ENCODE peak calls at places on chromosomes 12 and 14, in five cellular contexts. L, Z, E, S and D are unnamed samples.

GRCh38 chr14:96252323-96253052 is 3.5 kb upstream of the BDKRB1 start:
- DNase-seq in L (no peak), Z (no peak), E (no peak), S (no peak), D (peak)

GRCh38 chr12:115672506-115673080 is 604.9 kb downstream of the MED13L start:
- DNase-seq in L (no peak), Z (peak), E (no peak), S (no peak), D (no peak)

GRCh38 chr12:5246196-5246595 is 185.7 kb upstream of the NTF3 start:
- DNase-seq in L (no peak), Z (no peak), E (no peak), S (no peak), D (no peak)

GRCh38 chr14:100056431-100056830 is 8.8 kb upstream of the EVL start:
- DNase-seq in L (no peak), Z (no peak), E (no peak), S (no peak), D (no peak)

GRCh38 chr12:126492181-126492580 is 1426.9 kb downstream of the AACS start:
- DNase-seq in L (peak), Z (no peak), E (no peak), S (no peak), D (no peak)

GRCh38 chr14:101022121-101022520 is 118.6 kb upstream of the RTL1 start:
- DNase-seq in L (no peak), Z (no peak), E (no peak), S (no peak), D (no peak)

GRCh38 chr14:55019968-55020554 is 6.8 kb downstream of the WDHD1 start:
- DNase-seq in L (no peak), Z (no peak), E (no peak), S (no peak), D (no peak)

GRCh38 chr12:131024026-131024425 is 70.3 kb downstream of the ADGRD1 start:
- DNase-seq in L (no peak), Z (no peak), E (no peak), S (no peak), D (no peak)

GRCh38 chr12:120972870-120973543 is 5.3 kb upstream of the HNF1A start:
- DNase-seq in L (no peak), Z (no peak), E (peak), S (no peak), D (no peak)

GRCh38 chr12:132550014-132550802 is 60.2 kb downstream of the LRCOL1 start:
- DNase-seq in L (no peak), Z (no peak), E (no peak), S (no peak), D (no peak)

GRCh38 chr12:39872425-39872824 is 233.5 kb downstream of the SLC2A13 start:
- DNase-seq in L (no peak), Z (no peak), E (no peak), S (no peak), D (no peak)

GRCh38 chr14:105096206-105096875 is 31.1 kb upstream of the GPR132 start:
- DNase-seq in L (no peak), Z (no peak), E (no peak), S (no peak), D (no peak)

GRCh38 chr12:122499991-122500684 is 594 bp downstream of the ZCCHC8 start:
- DNase-seq in L (peak), Z (peak), E (peak), S (peak), D (peak)

GRCh38 chr14:96624661-96625435 is 122.7 kb downstream of the PAPOLA start:
- DNase-seq in L (no peak), Z (peak), E (no peak), S (no peak), D (no peak)

GRCh38 chr12:7756993-7757392 is 8.0 kb upstream of the NANOGNB start:
- DNase-seq in L (no peak), Z (no peak), E (no peak), S (no peak), D (no peak)

GRCh38 chr12:124010687-124011086 is 37.7 kb downstream of the ZNF664 start:
- DNase-seq in L (no peak), Z (no peak), E (no peak), S (no peak), D (no peak)

GRCh38 chr14:90645842-90646443 is 170.3 kb downstream of the TTC7B start:
- DNase-seq in L (no peak), Z (no peak), E (no peak), S (no peak), D (peak)

GRCh38 chr12:29023436-29024076 is 125.5 kb upstream of the FAR2 start:
- DNase-seq in L (no peak), Z (peak), E (no peak), S (no peak), D (no peak)

GRCh38 chr14:32702571-32702970 is 236.1 kb upstream of the NPAS3 start:
- DNase-seq in L (no peak), Z (no peak), E (no peak), S (no peak), D (no peak)

GRCh38 chr14:65231286-65231980 is 129.1 kb upstream of the MAX start:
- DNase-seq in L (no peak), Z (no peak), E (peak), S (no peak), D (no peak)

GRCh38 chr12:32072102-32072501 is 34.5 kb upstream of the BICD1 start:
- DNase-seq in L (no peak), Z (no peak), E (no peak), S (no peak), D (no peak)

GRCh38 chr12:40473979-40474378 is 218.3 kb upstream of the CNTN1 start:
- DNase-seq in L (no peak), Z (no peak), E (peak), S (no peak), D (no peak)

GRCh38 chr12:92973614-92974013 is 44.5 kb upstream of the EEA1 start:
- DNase-seq in L (no peak), Z (no peak), E (no peak), S (no peak), D (no peak)

GRCh38 chr12:97148941-97149559 is 242.0 kb downstream of the NEDD1 start:
- DNase-seq in L (peak), Z (no peak), E (no peak), S (no peak), D (peak)

GRCh38 chr12:188910-189621 is 24.9 kb downstream of the SLC6A12 start:
- DNase-seq in L (peak), Z (peak), E (peak), S (peak), D (no peak)

GRCh38 chr12:110228756-110229155 is 52.3 kb upstream of the ATP2A2 start:
- DNase-seq in L (no peak), Z (no peak), E (no peak), S (no peak), D (no peak)

GRCh38 chr12:24361860-24362581 is 412.6 kb upstream of the SOX5 start:
- DNase-seq in L (no peak), Z (no peak), E (peak), S (no peak), D (no peak)

GRCh38 chr12:59230334-59230733 is 310.0 kb upstream of the LRIG3 start:
- DNase-seq in L (no peak), Z (no peak), E (no peak), S (no peak), D (no peak)

GRCh38 chr14:104876251-104876699 is 11.2 kb downstream of the CEP170B start:
- DNase-seq in L (peak), Z (no peak), E (peak), S (no peak), D (no peak)

GRCh38 chr14:95314609-95315008 is 5.1 kb downstream of the CLMN start:
- DNase-seq in L (no peak), Z (no peak), E (no peak), S (no peak), D (no peak)

GRCh38 chr14:66649515-66649914 is 141.6 kb downstream of the GPHN start:
- DNase-seq in L (no peak), Z (no peak), E (peak), S (no peak), D (no peak)

GRCh38 chr12:12548713-12549112 is 13.9 kb downstream of the DUSP16 start:
- DNase-seq in L (no peak), Z (no peak), E (no peak), S (no peak), D (no peak)

GRCh38 chr12:10098762-10099161 is at the start of gene CLEC1A:
- DNase-seq in L (no peak), Z (no peak), E (no peak), S (no peak), D (no peak)

GRCh38 chr12:102954143-102954542 is 3.3 kb upstream of the ASCL1 start:
- DNase-seq in L (no peak), Z (no peak), E (peak), S (no peak), D (no peak)